ENCODE peak calls at places on chromosomes 7 and 10, in six cellular contexts. F is BJ, I is kidney epithelial cell, E is mammary epithelial cell, J is A549, K is ascending aorta. Y is an unnamed sample.

GRCh38 chr7:143288836-143289235 is 685 bp downstream of the CASP2 start:
- DNase-seq in E (peak; percentile 9), F (no peak), I (no peak), K (no peak), J (no peak), Y (no peak)

GRCh38 chr7:132160525-132161230 is 415.6 kb downstream of the PLXNA4 start:
- DNase-seq in J (no peak), E (no peak), K (no peak), F (peak; percentile 9), I (no peak), Y (no peak)

GRCh38 chr7:87475359-87476178 is at the start of gene ABCB4:
- DNase-seq in F (no peak), I (no peak), J (no peak), K (no peak), E (no peak), Y (no peak)

GRCh38 chr10:27388761-27389399 is 115.2 kb upstream of the RAB18 start:
- DNase-seq in K (no peak), J (no peak), I (no peak), E (no peak), F (no peak), Y (no peak)

GRCh38 chr10:31939797-31940708 is 11.4 kb upstream of the ARHGAP12 start:
- DNase-seq in K (no peak), F (no peak), J (no peak), E (peak; percentile 24), I (no peak), Y (no peak)

GRCh38 chr10:2953495-2953894 is 113.9 kb upstream of the PFKP start:
- DNase-seq in F (no peak), E (peak; percentile 2), K (no peak), I (no peak), J (no peak), Y (no peak)

GRCh38 chr7:70016044-70016770 is 417.9 kb downstream of the AUTS2 start:
- DNase-seq in F (no peak), K (no peak), I (peak; percentile 39), J (peak; percentile 6), E (no peak), Y (no peak)

GRCh38 chr7:23864984-23865383 is 155.0 kb downstream of the STK31 start:
- DNase-seq in E (peak; percentile 62), J (peak; percentile 26), I (no peak), F (no peak), K (no peak), Y (no peak)

GRCh38 chr7:74575083-74575803 is 82.3 kb upstream of the GTF2I start:
- DNase-seq in I (peak; percentile 57), E (peak; percentile 95), K (no peak), F (no peak), J (peak; percentile 76), Y (no peak)

GRCh38 chr7:4745971-4746919 is 29.2 kb upstream of the AP5Z1 start:
- DNase-seq in F (no peak), E (peak; percentile 72), I (no peak), J (peak; percentile 67), K (no peak), Y (no peak)

GRCh38 chr7:4747013-4747412 is 28.4 kb upstream of the AP5Z1 start:
- DNase-seq in K (no peak), J (no peak), F (no peak), E (no peak), I (no peak), Y (no peak)

GRCh38 chr7:4745265-4745919 is 30.0 kb upstream of the AP5Z1 start:
- DNase-seq in K (no peak), F (no peak), J (peak; percentile 31), E (no peak), I (no peak), Y (no peak)

GRCh38 chr7:4742852-4743251 is 32.6 kb upstream of the AP5Z1 start:
- DNase-seq in F (no peak), E (no peak), I (no peak), K (no peak), J (peak; percentile 43), Y (no peak)

GRCh38 chr7:4744391-4745264 is 30.8 kb upstream of the AP5Z1 start:
- DNase-seq in E (peak; percentile 99), I (peak; percentile 96), J (peak; percentile 99), K (peak; percentile 90), F (peak; percentile 99), Y (peak; percentile 97)
- H3K4me3 ChIP-seq in E (peak overlapping the region; percentile 16), I (no peak overlapping the region), J (peak overlapping the region; percentile 4), K (peak overlapping the region; percentile 45), F (peak overlapping the region; percentile 1), Y (peak overlapping the region; percentile 28)

DNA sequence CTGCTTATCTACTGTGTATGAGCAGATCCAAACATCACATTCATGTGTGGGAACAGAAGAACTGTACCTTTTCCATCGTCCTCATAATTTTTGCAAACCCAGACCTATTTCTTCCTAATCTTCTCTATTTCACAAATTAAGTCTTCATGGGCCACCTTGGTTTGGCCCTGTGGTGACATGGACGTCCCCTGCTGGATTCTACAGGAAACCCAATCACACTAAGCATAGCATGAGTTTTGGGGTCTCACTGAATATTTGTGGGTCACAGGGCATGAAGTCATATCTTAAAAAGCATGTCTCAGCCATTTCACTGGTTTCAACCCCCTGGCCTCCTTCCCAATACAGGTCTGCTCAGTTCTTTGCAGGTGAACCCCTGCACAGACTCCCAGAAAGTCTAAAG is 35.8 kb upstream of the CDCA7L start:
- DNase-seq in J (no peak), E (no peak), F (no peak), I (no peak), K (no peak), Y (no peak)
- TF ChIP-seq CTCF in J (no peak), E (no peak), F (no peak), I (no peak), K (no peak), Y (no peak)

DNA sequence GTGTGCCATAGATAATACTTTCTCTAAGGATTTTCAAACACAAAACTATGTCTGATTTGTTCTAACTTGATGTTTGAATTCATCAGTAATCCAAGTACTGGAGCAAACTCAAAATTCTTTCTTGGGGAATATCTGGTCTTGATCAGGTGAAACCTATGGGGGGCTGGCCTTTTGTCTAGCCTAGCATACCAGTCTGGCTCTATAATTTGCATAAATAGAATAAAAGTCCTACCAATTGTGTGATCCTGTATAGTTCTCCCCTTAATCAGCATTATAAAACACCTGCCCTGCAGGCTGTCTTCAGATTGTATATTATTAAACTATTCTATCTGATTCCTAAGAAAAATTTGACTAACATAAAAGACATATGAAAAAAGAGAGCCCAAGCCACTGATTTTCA is 233.8 kb upstream of the LRRN3 start:
- DNase-seq in K (no peak), F (no peak), E (no peak), J (no peak), I (no peak), Y (no peak)
- H3K4me3 ChIP-seq in K (no peak overlapping the region), F (no peak overlapping the region), E (no peak overlapping the region), J (no peak overlapping the region), I (no peak overlapping the region), Y (no peak overlapping the region)

GRCh38 chr7:53214463-53214862 is 179.0 kb downstream of the POM121L12 start:
- DNase-seq in K (no peak), I (no peak), F (no peak), J (no peak), E (no peak), Y (no peak)

DNA sequence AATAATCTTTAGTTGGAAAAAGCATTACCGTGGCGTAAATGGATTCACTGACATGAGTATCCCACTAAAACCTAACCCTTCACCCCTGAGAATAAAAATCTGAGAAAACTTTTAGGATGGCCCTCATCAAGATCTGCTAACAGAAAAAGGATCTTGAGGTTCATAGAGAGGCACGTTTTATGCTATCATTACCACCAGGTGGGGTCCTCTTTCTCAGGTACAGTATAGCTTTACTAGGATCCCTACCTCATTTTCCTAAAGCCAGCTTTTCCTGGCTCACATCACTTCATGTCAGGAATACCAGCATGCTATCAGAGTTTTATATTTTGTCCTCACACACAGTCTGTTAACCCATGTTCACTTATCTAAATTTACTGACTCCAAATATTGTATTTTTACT is 173.7 kb downstream of the POM121L12 start:
- DNase-seq in J (no peak), I (no peak), E (no peak), F (no peak), K (no peak), Y (no peak)
- TF ChIP-seq CTCF in J (no peak), I (no peak), E (no peak), F (no peak), K (no peak), Y (peak; percentile 20)

GRCh38 chr10:70510453-70510852 is 31.9 kb downstream of the PALD1 start:
- DNase-seq in F (no peak), K (no peak), E (no peak), I (no peak), J (no peak), Y (no peak)
- H3K4me3 ChIP-seq in F (no peak overlapping the region), K (no peak overlapping the region), E (no peak overlapping the region), I (no peak overlapping the region), J (no peak overlapping the region), Y (no peak overlapping the region)

GRCh38 chr7:103799298-103799697 is 190.2 kb downstream of the RELN start:
- DNase-seq in I (no peak), F (no peak), K (no peak), E (no peak), J (no peak), Y (no peak)
- TF ChIP-seq CTCF in I (no peak), F (no peak), K (no peak), E (no peak), J (no peak), Y (no peak)

GRCh38 chr7:94486206-94486605 is 23.4 kb upstream of the CASD1 start:
- DNase-seq in J (no peak), I (no peak), K (no peak), E (no peak), F (no peak), Y (no peak)

GRCh38 chr7:94492601-94493000 is 17.0 kb upstream of the CASD1 start:
- DNase-seq in F (no peak), I (no peak), E (no peak), K (no peak), J (no peak), Y (no peak)

DNA sequence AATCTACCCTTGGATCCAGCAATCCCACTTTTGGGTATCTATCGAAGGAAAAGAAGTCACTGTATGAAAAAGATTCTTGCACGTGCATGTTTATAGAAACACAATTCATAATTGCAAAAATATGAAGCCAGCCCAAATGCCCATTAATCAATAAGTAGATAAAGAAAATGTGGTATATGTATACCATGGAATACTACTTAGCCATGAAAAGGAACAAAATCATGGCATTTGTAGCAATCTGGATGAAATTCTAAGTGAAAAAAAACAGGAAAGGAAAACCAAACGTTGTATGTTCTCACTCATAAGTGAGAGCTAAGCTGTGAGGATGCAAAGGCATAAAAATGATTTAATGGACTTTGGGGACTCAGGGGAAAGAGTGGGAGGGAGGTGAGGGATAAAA is 18.2 kb upstream of the CASD1 start:
- DNase-seq in F (no peak), K (no peak), J (no peak), I (no peak), E (no peak), Y (no peak)
- H3K4me3 ChIP-seq in F (no peak overlapping the region), K (no peak overlapping the region), J (no peak overlapping the region), I (no peak overlapping the region), E (no peak overlapping the region), Y (no peak overlapping the region)

Y was measured in LNCaP clone FGC.